ENCODE peak calls at places on chromosomes 11 and 22, in nine cellular contexts. One of them, this sample, is unnamed.

GRCh38 chr11:71182791-71183556 is 69.4 kb downstream of the SHANK2 start:
- DNase-seq in CD8-positive, alpha-beta memory T cell: no peak
- DNase-seq in nucleus accumbens: no peak
- DNase-seq in glutamatergic neuron: no peak
- DNase-seq in nephron progenitor cell: no peak
- DNase-seq in pulmonary artery endothelial cell: no peak
- DNase-seq in bronchial epithelial cell: peak; percentile 54
- DNase-seq in left ventricle myocardium inferior: no peak
- DNase-seq in NCI-H1092 treated with DMSO at 0.1 percent for 48 hours: peak; percentile 62
- DNase-seq in this sample: no peak

GRCh38 chr11:104146421-104146820 is 17.5 kb downstream of the PDGFD start:
- DNase-seq in CD8-positive, alpha-beta memory T cell: no peak
- DNase-seq in nucleus accumbens: no peak
- DNase-seq in glutamatergic neuron: no peak
- DNase-seq in nephron progenitor cell: no peak
- DNase-seq in pulmonary artery endothelial cell: no peak
- DNase-seq in bronchial epithelial cell: no peak
- DNase-seq in left ventricle myocardium inferior: no peak
- DNase-seq in NCI-H1092 treated with DMSO at 0.1 percent for 48 hours: peak; percentile 46
- DNase-seq in this sample: no peak

GRCh38 chr11:75768909-75769771 is 562 bp downstream of the DGAT2 start:
- DNase-seq in CD8-positive, alpha-beta memory T cell: no peak
- DNase-seq in nucleus accumbens: no peak
- DNase-seq in glutamatergic neuron: no peak
- DNase-seq in nephron progenitor cell: no peak
- DNase-seq in pulmonary artery endothelial cell: no peak
- DNase-seq in bronchial epithelial cell: no peak
- DNase-seq in left ventricle myocardium inferior: no peak
- DNase-seq in NCI-H1092 treated with DMSO at 0.1 percent for 48 hours: peak; percentile 32
- DNase-seq in this sample: no peak

GRCh38 chr22:45878051-45878764 is 98.8 kb downstream of the WNT7B start:
- DNase-seq in CD8-positive, alpha-beta memory T cell: no peak
- DNase-seq in nucleus accumbens: no peak
- DNase-seq in glutamatergic neuron: no peak
- DNase-seq in nephron progenitor cell: peak; percentile 40
- DNase-seq in pulmonary artery endothelial cell: no peak
- DNase-seq in bronchial epithelial cell: no peak
- DNase-seq in left ventricle myocardium inferior: peak; percentile 51
- DNase-seq in NCI-H1092 treated with DMSO at 0.1 percent for 48 hours: peak; percentile 42
- DNase-seq in this sample: no peak

GRCh38 chr22:20083157-20083890 is 3.3 kb downstream of the DGCR8 start:
- DNase-seq in CD8-positive, alpha-beta memory T cell: no peak
- DNase-seq in nucleus accumbens: no peak
- DNase-seq in glutamatergic neuron: no peak
- DNase-seq in nephron progenitor cell: no peak
- DNase-seq in pulmonary artery endothelial cell: no peak
- DNase-seq in bronchial epithelial cell: no peak
- DNase-seq in left ventricle myocardium inferior: no peak
- DNase-seq in NCI-H1092 treated with DMSO at 0.1 percent for 48 hours: no peak
- DNase-seq in this sample: no peak

GRCh38 chr22:28702891-28703290 is 23.3 kb upstream of the TTC28 start:
- DNase-seq in CD8-positive, alpha-beta memory T cell: no peak
- DNase-seq in nucleus accumbens: no peak
- DNase-seq in glutamatergic neuron: no peak
- DNase-seq in nephron progenitor cell: no peak
- DNase-seq in pulmonary artery endothelial cell: no peak
- DNase-seq in bronchial epithelial cell: no peak
- DNase-seq in left ventricle myocardium inferior: no peak
- DNase-seq in NCI-H1092 treated with DMSO at 0.1 percent for 48 hours: no peak
- DNase-seq in this sample: no peak

GRCh38 chr22:49308300-49308699 is 519.4 kb downstream of the BRD1 start:
- DNase-seq in CD8-positive, alpha-beta memory T cell: no peak
- DNase-seq in nucleus accumbens: no peak
- DNase-seq in glutamatergic neuron: no peak
- DNase-seq in nephron progenitor cell: no peak
- DNase-seq in pulmonary artery endothelial cell: no peak
- DNase-seq in bronchial epithelial cell: no peak
- DNase-seq in left ventricle myocardium inferior: no peak
- DNase-seq in NCI-H1092 treated with DMSO at 0.1 percent for 48 hours: no peak
- DNase-seq in this sample: no peak

GRCh38 chr11:12416552-12416951 is 39.2 kb downstream of the PARVA start:
- DNase-seq in CD8-positive, alpha-beta memory T cell: no peak
- DNase-seq in nucleus accumbens: no peak
- DNase-seq in glutamatergic neuron: no peak
- DNase-seq in nephron progenitor cell: no peak
- DNase-seq in pulmonary artery endothelial cell: no peak
- DNase-seq in bronchial epithelial cell: no peak
- DNase-seq in left ventricle myocardium inferior: no peak
- DNase-seq in NCI-H1092 treated with DMSO at 0.1 percent for 48 hours: no peak
- DNase-seq in this sample: no peak

GRCh38 chr22:19875061-19875530 is 20.4 kb upstream of the GNB1L start:
- DNase-seq in CD8-positive, alpha-beta memory T cell: peak; percentile 0
- DNase-seq in nucleus accumbens: no peak
- DNase-seq in glutamatergic neuron: peak; percentile 23
- DNase-seq in nephron progenitor cell: peak; percentile 1
- DNase-seq in pulmonary artery endothelial cell: no peak
- DNase-seq in bronchial epithelial cell: no peak
- DNase-seq in left ventricle myocardium inferior: no peak
- DNase-seq in NCI-H1092 treated with DMSO at 0.1 percent for 48 hours: no peak
- DNase-seq in this sample: no peak

GRCh38 chr11:112499153-112499907 is 238.7 kb upstream of the PLET1 start:
- DNase-seq in CD8-positive, alpha-beta memory T cell: no peak
- DNase-seq in nucleus accumbens: no peak
- DNase-seq in glutamatergic neuron: no peak
- DNase-seq in nephron progenitor cell: no peak
- DNase-seq in pulmonary artery endothelial cell: no peak
- DNase-seq in bronchial epithelial cell: no peak
- DNase-seq in left ventricle myocardium inferior: no peak
- DNase-seq in NCI-H1092 treated with DMSO at 0.1 percent for 48 hours: no peak
- DNase-seq in this sample: no peak

GRCh38 chr11:952406-953385 is 27.0 kb downstream of the AP2A2 start:
- DNase-seq in CD8-positive, alpha-beta memory T cell: no peak
- DNase-seq in nucleus accumbens: no peak
- DNase-seq in glutamatergic neuron: no peak
- DNase-seq in nephron progenitor cell: no peak
- DNase-seq in pulmonary artery endothelial cell: no peak
- DNase-seq in bronchial epithelial cell: no peak
- DNase-seq in left ventricle myocardium inferior: no peak
- DNase-seq in NCI-H1092 treated with DMSO at 0.1 percent for 48 hours: no peak
- DNase-seq in this sample: no peak

GRCh38 chr11:67351275-67352005 is 1.9 kb downstream of the POLD4 start:
- DNase-seq in CD8-positive, alpha-beta memory T cell: peak; percentile 55
- DNase-seq in nucleus accumbens: peak; percentile 28
- DNase-seq in glutamatergic neuron: peak; percentile 58
- DNase-seq in nephron progenitor cell: peak; percentile 64
- DNase-seq in pulmonary artery endothelial cell: no peak
- DNase-seq in bronchial epithelial cell: peak; percentile 87
- DNase-seq in left ventricle myocardium inferior: peak; percentile 55
- DNase-seq in NCI-H1092 treated with DMSO at 0.1 percent for 48 hours: peak; percentile 64
- DNase-seq in this sample: no peak

GRCh38 chr22:22342697-22343602 is 98.4 kb downstream of the VPREB1 start:
- DNase-seq in CD8-positive, alpha-beta memory T cell: peak; percentile 40
- DNase-seq in nucleus accumbens: peak; percentile 9
- DNase-seq in glutamatergic neuron: peak; percentile 56
- DNase-seq in nephron progenitor cell: peak; percentile 82
- DNase-seq in pulmonary artery endothelial cell: no peak
- DNase-seq in bronchial epithelial cell: peak; percentile 79
- DNase-seq in left ventricle myocardium inferior: peak; percentile 27
- DNase-seq in NCI-H1092 treated with DMSO at 0.1 percent for 48 hours: peak; percentile 15
- DNase-seq in this sample: peak; percentile 6

GRCh38 chr11:66289548-66290331 is 797 bp upstream of the YIF1A start:
- DNase-seq in CD8-positive, alpha-beta memory T cell: peak; percentile 70
- DNase-seq in nucleus accumbens: peak; percentile 76
- DNase-seq in glutamatergic neuron: no peak
- DNase-seq in nephron progenitor cell: peak; percentile 94
- DNase-seq in pulmonary artery endothelial cell: peak; percentile 30
- DNase-seq in bronchial epithelial cell: no peak
- DNase-seq in left ventricle myocardium inferior: peak; percentile 65
- DNase-seq in NCI-H1092 treated with DMSO at 0.1 percent for 48 hours: no peak
- DNase-seq in this sample: peak; percentile 89

GRCh38 chr22:50014655-50015401 is 2.3 kb upstream of the IL17REL start:
- DNase-seq in CD8-positive, alpha-beta memory T cell: no peak
- DNase-seq in nucleus accumbens: no peak
- DNase-seq in glutamatergic neuron: no peak
- DNase-seq in nephron progenitor cell: peak; percentile 45
- DNase-seq in pulmonary artery endothelial cell: no peak
- DNase-seq in bronchial epithelial cell: no peak
- DNase-seq in left ventricle myocardium inferior: peak; percentile 8
- DNase-seq in NCI-H1092 treated with DMSO at 0.1 percent for 48 hours: no peak
- DNase-seq in this sample: no peak

GRCh38 chr11:34890089-34890488 is 26.1 kb downstream of the APIP start:
- DNase-seq in CD8-positive, alpha-beta memory T cell: no peak
- DNase-seq in nucleus accumbens: no peak
- DNase-seq in glutamatergic neuron: no peak
- DNase-seq in nephron progenitor cell: no peak
- DNase-seq in pulmonary artery endothelial cell: no peak
- DNase-seq in bronchial epithelial cell: peak; percentile 31
- DNase-seq in left ventricle myocardium inferior: no peak
- DNase-seq in NCI-H1092 treated with DMSO at 0.1 percent for 48 hours: no peak
- DNase-seq in this sample: no peak

GRCh38 chr11:122161191-122161590 is 45.2 kb upstream of the BLID start:
- DNase-seq in CD8-positive, alpha-beta memory T cell: no peak
- DNase-seq in nucleus accumbens: no peak
- DNase-seq in glutamatergic neuron: no peak
- DNase-seq in nephron progenitor cell: no peak
- DNase-seq in pulmonary artery endothelial cell: no peak
- DNase-seq in bronchial epithelial cell: no peak
- DNase-seq in left ventricle myocardium inferior: no peak
- DNase-seq in NCI-H1092 treated with DMSO at 0.1 percent for 48 hours: no peak
- DNase-seq in this sample: no peak

GRCh38 chr11:18347471-18348125 is 25.2 kb downstream of the GTF2H1 start:
- DNase-seq in CD8-positive, alpha-beta memory T cell: no peak
- DNase-seq in nucleus accumbens: no peak
- DNase-seq in glutamatergic neuron: no peak
- DNase-seq in nephron progenitor cell: no peak
- DNase-seq in pulmonary artery endothelial cell: no peak
- DNase-seq in bronchial epithelial cell: peak; percentile 47
- DNase-seq in left ventricle myocardium inferior: no peak
- DNase-seq in NCI-H1092 treated with DMSO at 0.1 percent for 48 hours: no peak
- DNase-seq in this sample: no peak

GRCh38 chr11:16806791-16807190 is 68.3 kb downstream of the C11orf58 start:
- DNase-seq in CD8-positive, alpha-beta memory T cell: no peak
- DNase-seq in nucleus accumbens: no peak
- DNase-seq in glutamatergic neuron: no peak
- DNase-seq in nephron progenitor cell: no peak
- DNase-seq in pulmonary artery endothelial cell: no peak
- DNase-seq in bronchial epithelial cell: peak; percentile 64
- DNase-seq in left ventricle myocardium inferior: peak; percentile 52
- DNase-seq in NCI-H1092 treated with DMSO at 0.1 percent for 48 hours: no peak
- DNase-seq in this sample: no peak

GRCh38 chr22:47163876-47164513 is 401.5 kb downstream of the TBC1D22A start:
- DNase-seq in CD8-positive, alpha-beta memory T cell: no peak
- DNase-seq in nucleus accumbens: no peak
- DNase-seq in glutamatergic neuron: peak; percentile 13
- DNase-seq in nephron progenitor cell: no peak
- DNase-seq in pulmonary artery endothelial cell: no peak
- DNase-seq in bronchial epithelial cell: no peak
- DNase-seq in left ventricle myocardium inferior: peak; percentile 42
- DNase-seq in NCI-H1092 treated with DMSO at 0.1 percent for 48 hours: no peak
- DNase-seq in this sample: peak; percentile 24

GRCh38 chr11:95700471-95700817 is 89.1 kb downstream of the FAM76B start:
- DNase-seq in CD8-positive, alpha-beta memory T cell: no peak
- DNase-seq in nucleus accumbens: no peak
- DNase-seq in glutamatergic neuron: no peak
- DNase-seq in nephron progenitor cell: no peak
- DNase-seq in pulmonary artery endothelial cell: no peak
- DNase-seq in bronchial epithelial cell: no peak
- DNase-seq in left ventricle myocardium inferior: no peak
- DNase-seq in NCI-H1092 treated with DMSO at 0.1 percent for 48 hours: no peak
- DNase-seq in this sample: no peak

GRCh38 chr11:124646148-124646547 is 23.5 kb downstream of the TBRG1 start:
- DNase-seq in CD8-positive, alpha-beta memory T cell: no peak
- DNase-seq in nucleus accumbens: no peak
- DNase-seq in glutamatergic neuron: no peak
- DNase-seq in nephron progenitor cell: no peak
- DNase-seq in pulmonary artery endothelial cell: no peak
- DNase-seq in bronchial epithelial cell: no peak
- DNase-seq in left ventricle myocardium inferior: no peak
- DNase-seq in NCI-H1092 treated with DMSO at 0.1 percent for 48 hours: no peak
- DNase-seq in this sample: no peak

GRCh38 chr11:72970557-72971118 is 156.4 kb downstream of the ATG16L2 start:
- DNase-seq in CD8-positive, alpha-beta memory T cell: no peak
- DNase-seq in nucleus accumbens: no peak
- DNase-seq in glutamatergic neuron: no peak
- DNase-seq in nephron progenitor cell: no peak
- DNase-seq in pulmonary artery endothelial cell: no peak
- DNase-seq in bronchial epithelial cell: no peak
- DNase-seq in left ventricle myocardium inferior: no peak
- DNase-seq in NCI-H1092 treated with DMSO at 0.1 percent for 48 hours: no peak
- DNase-seq in this sample: no peak

GRCh38 chr22:35409783-35410662 is 10.1 kb downstream of the MCM5 start:
- DNase-seq in CD8-positive, alpha-beta memory T cell: no peak
- DNase-seq in nucleus accumbens: no peak
- DNase-seq in glutamatergic neuron: no peak
- DNase-seq in nephron progenitor cell: no peak
- DNase-seq in pulmonary artery endothelial cell: no peak
- DNase-seq in bronchial epithelial cell: no peak
- DNase-seq in left ventricle myocardium inferior: no peak
- DNase-seq in NCI-H1092 treated with DMSO at 0.1 percent for 48 hours: no peak
- DNase-seq in this sample: no peak

GRCh38 chr11:72701466-72701865 is 27.2 kb upstream of the PDE2A start:
- DNase-seq in CD8-positive, alpha-beta memory T cell: no peak
- DNase-seq in nucleus accumbens: no peak
- DNase-seq in glutamatergic neuron: no peak
- DNase-seq in nephron progenitor cell: no peak
- DNase-seq in pulmonary artery endothelial cell: no peak
- DNase-seq in bronchial epithelial cell: no peak
- DNase-seq in left ventricle myocardium inferior: no peak
- DNase-seq in NCI-H1092 treated with DMSO at 0.1 percent for 48 hours: no peak
- DNase-seq in this sample: no peak

GRCh38 chr22:34829485-34829884 is 236.5 kb upstream of the ISX start:
- DNase-seq in CD8-positive, alpha-beta memory T cell: no peak
- DNase-seq in nucleus accumbens: no peak
- DNase-seq in glutamatergic neuron: no peak
- DNase-seq in nephron progenitor cell: no peak
- DNase-seq in pulmonary artery endothelial cell: no peak
- DNase-seq in bronchial epithelial cell: no peak
- DNase-seq in left ventricle myocardium inferior: no peak
- DNase-seq in NCI-H1092 treated with DMSO at 0.1 percent for 48 hours: no peak
- DNase-seq in this sample: no peak

GRCh38 chr11:36089920-36090319 is 146.1 kb downstream of the LDLRAD3 start:
- DNase-seq in CD8-positive, alpha-beta memory T cell: no peak
- DNase-seq in nucleus accumbens: no peak
- DNase-seq in glutamatergic neuron: no peak
- DNase-seq in nephron progenitor cell: no peak
- DNase-seq in pulmonary artery endothelial cell: no peak
- DNase-seq in bronchial epithelial cell: no peak
- DNase-seq in left ventricle myocardium inferior: no peak
- DNase-seq in NCI-H1092 treated with DMSO at 0.1 percent for 48 hours: no peak
- DNase-seq in this sample: no peak

GRCh38 chr11:35463211-35463810 is 44.0 kb upstream of the SLC1A2 start:
- DNase-seq in CD8-positive, alpha-beta memory T cell: no peak
- DNase-seq in nucleus accumbens: no peak
- DNase-seq in glutamatergic neuron: no peak
- DNase-seq in nephron progenitor cell: no peak
- DNase-seq in pulmonary artery endothelial cell: no peak
- DNase-seq in bronchial epithelial cell: no peak
- DNase-seq in left ventricle myocardium inferior: no peak
- DNase-seq in NCI-H1092 treated with DMSO at 0.1 percent for 48 hours: no peak
- DNase-seq in this sample: no peak

GRCh38 chr22:47275479-47276218 is 513.2 kb downstream of the TBC1D22A start:
- DNase-seq in CD8-positive, alpha-beta memory T cell: no peak
- DNase-seq in nucleus accumbens: no peak
- DNase-seq in glutamatergic neuron: no peak
- DNase-seq in nephron progenitor cell: no peak
- DNase-seq in pulmonary artery endothelial cell: no peak
- DNase-seq in bronchial epithelial cell: no peak
- DNase-seq in left ventricle myocardium inferior: no peak
- DNase-seq in NCI-H1092 treated with DMSO at 0.1 percent for 48 hours: no peak
- DNase-seq in this sample: no peak

GRCh38 chr11:97364047-97364446 is 974.2 kb downstream of the JRKL start:
- DNase-seq in CD8-positive, alpha-beta memory T cell: no peak
- DNase-seq in nucleus accumbens: no peak
- DNase-seq in glutamatergic neuron: no peak
- DNase-seq in nephron progenitor cell: no peak
- DNase-seq in pulmonary artery endothelial cell: no peak
- DNase-seq in bronchial epithelial cell: peak; percentile 3
- DNase-seq in left ventricle myocardium inferior: no peak
- DNase-seq in NCI-H1092 treated with DMSO at 0.1 percent for 48 hours: no peak
- DNase-seq in this sample: peak; percentile 71

This sample was measured in dermis microvascular lymphatic vessel endothelial cell.